ENCODE peak calls at places on chromosomes 4 and X, in seven cellular contexts. G is AG20443; B is ecto neural progenitor cell; I is Kasumi-1; X is stimulated activated CD4-positive, alpha-beta T cell treated with anti-CD3 and anti-CD28 coated beads, Interleukin-12 subunit alpha, Interleukin-12 subunit beta, amount 100 ng/mL, for 4 hours; U is OCI-LY7; Y is MCF 10A. Z is an unnamed sample.
A peak's percentile ranks its signal among the peaks of the same experiment; 100 is the strongest.

GRCh38 chr4:25551608-25552007 is 104.0 kb upstream of the SLC34A2 start:
- DNase-seq in Y (peak; percentile 16), U (no peak), X (no peak), I (no peak), B (no peak), G (no peak), Z (no peak)

GRCh38 chr4:22493523-22493922 is 22.3 kb downstream of the ADGRA3 start:
- DNase-seq in B (no peak), U (no peak), G (no peak), X (no peak), I (no peak), Y (no peak), Z (no peak)

GRCh38 chr4:77636902-77637301 is 31.3 kb downstream of the CXCL13 start:
- DNase-seq in I (no peak), Y (peak; percentile 97), B (no peak), U (peak; percentile 34), X (no peak), G (no peak), Z (no peak)

GRCh38 chrX:49163555-49164419 is 1.2 kb downstream of the MAGIX start:
- DNase-seq in I (peak; percentile 82), U (peak; percentile 85), Y (peak; percentile 90), X (peak; percentile 72), B (peak; percentile 85), G (peak; percentile 82), Z (peak; percentile 94)

GRCh38 chr4:112178731-112179130 is 33.5 kb downstream of the FAM241A start:
- DNase-seq in X (no peak), I (no peak), B (no peak), U (no peak), G (no peak), Y (no peak), Z (no peak)

GRCh38 chr4:133190098-133190497 is 41.0 kb downstream of the PCDH10 start:
- DNase-seq in Y (no peak), X (no peak), B (no peak), U (no peak), I (no peak), G (no peak), Z (no peak)

GRCh38 chr4:2179717-2180116 is 62.2 kb downstream of the HAUS3 start:
- DNase-seq in U (no peak), X (no peak), G (no peak), Y (no peak), I (no peak), B (no peak), Z (no peak)

GRCh38 chrX:110509778-110510510 is 151.3 kb downstream of the RTL9 start:
- DNase-seq in G (peak; percentile 8), B (no peak), U (no peak), Y (peak; percentile 11), I (no peak), X (no peak), Z (no peak)

GRCh38 chr4:56320293-56320692 is 67.0 kb downstream of the AASDH start:
- DNase-seq in I (no peak), U (no peak), Y (peak; percentile 81), G (no peak), X (no peak), B (no peak), Z (no peak)

GRCh38 chr4:20151436-20151835 is 100.3 kb upstream of the SLIT2 start:
- DNase-seq in G (no peak), U (no peak), Y (no peak), B (no peak), X (no peak), I (no peak), Z (no peak)

GRCh38 chrX:128676651-128677050 is 624.4 kb upstream of the ACTRT1 start:
- DNase-seq in X (no peak), B (no peak), G (no peak), Y (peak; percentile 9), I (peak; percentile 19), U (no peak), Z (no peak)

GRCh38 chr4:11805837-11806236 is 377.1 kb upstream of the HS3ST1 start:
- DNase-seq in Y (peak; percentile 61), B (no peak), G (no peak), U (peak; percentile 2), I (peak; percentile 96), X (no peak), Z (no peak)

GRCh38 chrX:152989292-152989658 is 4.6 kb downstream of the PNMA5 start:
- DNase-seq in X (no peak), B (no peak), I (no peak), U (no peak), Y (no peak), G (peak; percentile 32), Z (no peak)

GRCh38 chrX:139008185-139008584 is 296.7 kb upstream of the FGF13 start:
- DNase-seq in Y (no peak), X (no peak), B (no peak), G (no peak), I (no peak), U (no peak), Z (no peak)

GRCh38 chr4:85555210-85555609 is 80.3 kb downstream of the ARHGAP24 start:
- DNase-seq in B (no peak), I (no peak), U (no peak), X (no peak), Y (peak; percentile 14), G (peak; percentile 18), Z (no peak)

GRCh38 chr4:158782539-158783360 is 13.9 kb downstream of the FNIP2 start:
- DNase-seq in U (no peak), I (no peak), G (peak; percentile 36), B (no peak), Y (no peak), X (no peak), Z (no peak)

GRCh38 chr4:145797278-145797677 is 117.3 kb downstream of the C4orf51 start:
- DNase-seq in X (no peak), G (no peak), I (no peak), U (no peak), B (no peak), Y (no peak), Z (no peak)

GRCh38 chr4:3762264-3762663 is 3.9 kb upstream of the ADRA2C start:
- DNase-seq in X (no peak), I (no peak), G (no peak), U (no peak), B (no peak), Y (no peak), Z (no peak)

GRCh38 chr4:27514711-27515110 is 654.1 kb downstream of the STIM2 start:
- DNase-seq in G (no peak), Y (no peak), B (no peak), I (no peak), U (no peak), X (no peak), Z (no peak)

Z was measured in osteocyte.